ENCODE peak calls at places on chromosomes 4 and X, in six cellular contexts. One of them, this sample, is unnamed.

GRCh38 chr4:26787461-26788340 is 72.9 kb upstream of the STIM2 start:
- DNase-seq in NB4: peak; percentile 92
- DNase-seq in T follicular helper cell: no peak
- DNase-seq in HuH-7.5: no peak
- DNase-seq in kidney epithelial cell: peak; percentile 55
- DNase-seq in nephron progenitor cell: no peak
- DNase-seq in this sample: peak; percentile 52

GRCh38 chr4:188196134-188196735 is 57.0 kb downstream of the TRIML1 start:
- DNase-seq in nephron progenitor cell: no peak
- DNase-seq in kidney epithelial cell: no peak
- DNase-seq in NB4: no peak
- DNase-seq in HuH-7.5: no peak
- DNase-seq in T follicular helper cell: no peak
- DNase-seq in this sample: peak; percentile 21

GRCh38 chr4:10590896-10591295 is 93.7 kb downstream of the CLNK start:
- DNase-seq in nephron progenitor cell: no peak
- DNase-seq in NB4: no peak
- DNase-seq in T follicular helper cell: no peak
- DNase-seq in kidney epithelial cell: no peak
- DNase-seq in HuH-7.5: no peak
- DNase-seq in this sample: no peak

GRCh38 chrX:11381464-11381863 is 88.3 kb downstream of the AMELX start:
- DNase-seq in nephron progenitor cell: peak; percentile 20
- DNase-seq in NB4: peak; percentile 51
- DNase-seq in HuH-7.5: no peak
- DNase-seq in T follicular helper cell: no peak
- DNase-seq in kidney epithelial cell: no peak
- DNase-seq in this sample: peak; percentile 26

GRCh38 chr4:845233-845835 is 19.4 kb upstream of the CPLX1 start:
- DNase-seq in kidney epithelial cell: no peak
- DNase-seq in nephron progenitor cell: peak; percentile 3
- DNase-seq in NB4: no peak
- DNase-seq in HuH-7.5: no peak
- DNase-seq in T follicular helper cell: no peak
- DNase-seq in this sample: no peak

GRCh38 chrX:100085851-100086250 is 324.2 kb downstream of the PCDH19 start:
- DNase-seq in kidney epithelial cell: no peak
- DNase-seq in HuH-7.5: no peak
- DNase-seq in T follicular helper cell: no peak
- DNase-seq in NB4: no peak
- DNase-seq in nephron progenitor cell: no peak
- DNase-seq in this sample: no peak

GRCh38 chr4:3270141-3270611 is 21.2 kb downstream of the MSANTD1 start:
- DNase-seq in nephron progenitor cell: no peak
- DNase-seq in kidney epithelial cell: no peak
- DNase-seq in T follicular helper cell: no peak
- DNase-seq in HuH-7.5: no peak
- DNase-seq in NB4: no peak
- DNase-seq in this sample: peak; percentile 7

GRCh38 chrX:10769165-10769564 is 148.8 kb upstream of the MID1 start:
- DNase-seq in kidney epithelial cell: no peak
- DNase-seq in T follicular helper cell: no peak
- DNase-seq in nephron progenitor cell: peak; percentile 9
- DNase-seq in NB4: peak; percentile 13
- DNase-seq in HuH-7.5: peak; percentile 4
- DNase-seq in this sample: peak; percentile 27

GRCh38 chr4:164803702-164804101 is 49.8 kb downstream of the SMIM31 start:
- DNase-seq in NB4: no peak
- DNase-seq in HuH-7.5: no peak
- DNase-seq in T follicular helper cell: no peak
- DNase-seq in kidney epithelial cell: no peak
- DNase-seq in nephron progenitor cell: no peak
- DNase-seq in this sample: no peak

GRCh38 chrX:20680998-20681397 is 414.3 kb upstream of the RPS6KA3 start:
- DNase-seq in HuH-7.5: no peak
- DNase-seq in NB4: peak; percentile 2
- DNase-seq in nephron progenitor cell: no peak
- DNase-seq in T follicular helper cell: no peak
- DNase-seq in kidney epithelial cell: no peak
- DNase-seq in this sample: no peak

GRCh38 chrX:154417157-154417556 is 5.8 kb downstream of the TAFAZZIN start:
- DNase-seq in HuH-7.5: no peak
- DNase-seq in kidney epithelial cell: no peak
- DNase-seq in NB4: no peak
- DNase-seq in nephron progenitor cell: no peak
- DNase-seq in T follicular helper cell: no peak
- DNase-seq in this sample: no peak

GRCh38 chr4:78437608-78438088 is 113.9 kb upstream of the ANXA3 start:
- DNase-seq in HuH-7.5: no peak
- DNase-seq in T follicular helper cell: no peak
- DNase-seq in NB4: no peak
- DNase-seq in nephron progenitor cell: no peak
- DNase-seq in kidney epithelial cell: no peak
- DNase-seq in this sample: no peak

GRCh38 chrX:38959736-38960534 is 158.7 kb downstream of the MID1IP1 start:
- DNase-seq in HuH-7.5: no peak
- DNase-seq in nephron progenitor cell: no peak
- DNase-seq in NB4: no peak
- DNase-seq in T follicular helper cell: no peak
- DNase-seq in kidney epithelial cell: no peak
- DNase-seq in this sample: no peak